ENCODE peak calls at places on chromosomes 3 and 15, in four cellular contexts. V, Z, F and W are unnamed samples.

GRCh38 chr3:46797486-46797885 is 65.8 kb downstream of the MYL3 start:
- DNase-seq in Z (no peak), V (no peak), F (no peak), W (no peak)

GRCh38 chr15:53910236-53910849 is 67.9 kb upstream of the UNC13C start:
- DNase-seq in F (no peak), V (no peak), Z (no peak), W (no peak)

GRCh38 chr3:112778298-112779008 is 68.2 kb downstream of the CD200R1L start:
- DNase-seq in Z (no peak), F (no peak), V (peak; percentile 90), W (no peak)

GRCh38 chr3:197746801-197747237 is 2.9 kb upstream of the FYTTD1 start:
- DNase-seq in V (no peak), F (no peak), Z (no peak), W (no peak)

GRCh38 chr3:55362206-55362960 is 124.7 kb downstream of the WNT5A start:
- DNase-seq in F (no peak), V (peak; percentile 47), Z (no peak), W (peak; percentile 46)

GRCh38 chr3:12901631-12902045 is 60.3 kb upstream of the RPL32 start:
- DNase-seq in V (no peak), Z (no peak), F (no peak), W (peak; percentile 42)

GRCh38 chr15:66578286-66578875 is 12.6 kb upstream of the LCTL start:
- DNase-seq in Z (no peak), V (peak; percentile 77), F (no peak), W (peak; percentile 39)

GRCh38 chr3:58580826-58581327 is 3.7 kb upstream of the FAM107A start:
- DNase-seq in Z (no peak), V (no peak), F (no peak), W (peak; percentile 45)

GRCh38 chr15:29790607-29791006 is 31.7 kb downstream of the TJP1 start:
- DNase-seq in V (no peak), Z (no peak), F (no peak), W (no peak)

GRCh38 chr15:57969355-57969754 is 96.2 kb downstream of the ALDH1A2 start:
- DNase-seq in F (no peak), V (no peak), Z (no peak), W (peak; percentile 16)

GRCh38 chr3:17329932-17330331 is 412.5 kb downstream of the TBC1D5 start:
- DNase-seq in F (no peak), V (no peak), Z (no peak), W (no peak)

GRCh38 chr15:41148065-41148464 is 32.0 kb upstream of the INO80 start:
- DNase-seq in V (no peak), F (no peak), Z (no peak), W (no peak)

GRCh38 chr15:41154412-41154811 is 38.3 kb upstream of the INO80 start:
- DNase-seq in Z (no peak), V (no peak), F (no peak), W (no peak)

GRCh38 chr15:41150279-41150678 is 34.2 kb upstream of the INO80 start:
- DNase-seq in F (no peak), Z (no peak), V (no peak), W (no peak)

GRCh38 chr15:41153733-41154132 is 37.7 kb upstream of the INO80 start:
- DNase-seq in Z (no peak), F (no peak), V (no peak), W (no peak)

GRCh38 chr15:41151451-41152005 is 35.4 kb upstream of the INO80 start:
- DNase-seq in F (no peak), Z (peak; percentile 29), V (no peak), W (no peak)
- H4K5ac ChIP-seq in F (no peak overlapping the region), Z (no peak overlapping the region), V (no peak overlapping the region), W (no peak overlapping the region)

DNA sequence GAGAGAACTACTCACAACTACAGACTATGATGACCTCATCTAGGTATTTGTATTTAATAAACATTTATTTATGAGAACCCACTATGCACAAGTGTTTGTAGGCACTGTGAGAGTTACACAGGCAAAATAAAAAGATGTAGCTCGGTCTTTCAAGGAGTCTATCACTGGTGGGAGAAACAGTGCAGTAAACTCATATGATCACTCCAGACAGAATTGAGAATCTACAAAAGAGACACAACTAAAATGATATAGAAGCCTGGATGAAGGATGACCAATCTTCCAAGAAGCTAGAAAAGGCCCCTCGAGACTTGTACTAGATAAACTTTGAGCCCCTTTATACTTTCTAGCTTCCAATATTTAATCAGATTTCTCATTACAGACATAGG is 70.2 kb upstream of the ZBTB20 start:
- DNase-seq in Z (no peak), V (no peak), F (no peak), W (no peak)
- H4K5ac ChIP-seq in Z (no peak overlapping the region), V (no peak overlapping the region), F (no peak overlapping the region), W (no peak overlapping the region)

DNA sequence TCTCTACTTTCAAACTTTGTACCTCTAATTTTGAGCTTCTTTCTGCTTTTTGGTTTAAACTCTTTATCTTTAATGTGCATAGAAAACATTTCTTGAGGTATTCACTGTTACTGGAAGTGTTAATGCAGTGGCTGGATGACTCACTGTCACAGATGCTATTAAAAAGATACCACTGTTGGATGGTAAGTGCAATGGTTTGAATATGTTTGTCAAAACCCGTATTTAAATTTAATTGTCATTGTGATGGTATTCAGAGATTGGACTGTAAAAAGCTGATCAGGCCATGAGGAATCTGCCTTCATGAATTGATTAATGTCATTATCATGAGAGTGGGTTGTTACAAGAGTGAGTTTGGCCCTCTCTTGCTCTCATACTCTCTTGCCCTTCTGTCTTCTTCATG is 70.6 kb downstream of the AP4E1 start:
- DNase-seq in V (no peak), Z (no peak), F (no peak), W (no peak)
- H4K5ac ChIP-seq in V (no peak overlapping the region), Z (no peak overlapping the region), F (no peak overlapping the region), W (no peak overlapping the region)

GRCh38 chr3:168961271-168961670 is 702.2 kb downstream of the MECOM start:
- DNase-seq in Z (no peak), F (no peak), V (no peak), W (no peak)
- H4K5ac ChIP-seq in Z (no peak overlapping the region), F (no peak overlapping the region), V (no peak overlapping the region), W (no peak overlapping the region)

GRCh38 chr15:83372434-83372873 is 74.7 kb upstream of the SH3GL3 start:
- DNase-seq in V (no peak), F (no peak), Z (no peak), W (peak; percentile 70)
- H4K5ac ChIP-seq in V (no peak overlapping the region), F (no peak overlapping the region), Z (no peak overlapping the region), W (no peak overlapping the region)

GRCh38 chr15:85091990-85092389 is 110.3 kb downstream of the PDE8A start:
- DNase-seq in V (no peak), F (no peak), Z (no peak), W (no peak)
- H4K5ac ChIP-seq in V (no peak overlapping the region), F (no peak overlapping the region), Z (no peak overlapping the region), W (no peak overlapping the region)

GRCh38 chr3:151421956-151422355 is 37.4 kb upstream of the P2RY12 start:
- DNase-seq in Z (no peak), F (no peak), V (no peak), W (peak; percentile 22)

GRCh38 chr3:151423091-151423490 is 37.8 kb downstream of the IGSF10 start:
- DNase-seq in Z (no peak), V (no peak), F (no peak), W (no peak)

GRCh38 chr3:151415289-151415688 is 30.7 kb upstream of the P2RY12 start:
- DNase-seq in F (no peak), V (no peak), Z (no peak), W (no peak)

GRCh38 chr3:151425640-151426336 is 35.1 kb downstream of the IGSF10 start:
- DNase-seq in F (no peak), V (no peak), Z (no peak), W (peak; percentile 13)

GRCh38 chr3:151419806-151420205 is 35.3 kb upstream of the P2RY12 start:
- DNase-seq in V (no peak), F (no peak), Z (no peak), W (no peak)
- H4K5ac ChIP-seq in V (no peak overlapping the region), F (no peak overlapping the region), Z (no peak overlapping the region), W (no peak overlapping the region)

GRCh38 chr15:93202405-93202804 is 113.4 kb upstream of the RGMA start:
- DNase-seq in F (peak; percentile 32), Z (no peak), V (no peak), W (no peak)
- H4K5ac ChIP-seq in F (no peak overlapping the region), Z (no peak overlapping the region), V (no peak overlapping the region), W (no peak overlapping the region)

GRCh38 chr3:33025648-33026178 is 71.2 kb downstream of the GLB1 start:
- DNase-seq in Z (no peak), F (no peak), V (no peak), W (no peak)
- H4K5ac ChIP-seq in Z (no peak overlapping the region), F (no peak overlapping the region), V (no peak overlapping the region), W (no peak overlapping the region)

GRCh38 chr3:40291471-40291870 is 18.0 kb upstream of the EIF1B start:
- DNase-seq in F (no peak), Z (no peak), V (no peak), W (peak; percentile 97)
- H4K5ac ChIP-seq in F (no peak overlapping the region), Z (no peak overlapping the region), V (no peak overlapping the region), W (no peak overlapping the region)